ENCODE peak calls at places on chromosome 1, in five cellular contexts. O, V, B, H and F are unnamed samples.

GRCh38 chr1:12556368-12556930 is 61.6 kb downstream of the DHRS3 start:
- DNase-seq in O (no peak), H (no peak), V (peak), B (peak), F (no peak)

GRCh38 chr1:187079330-187079729 is 250.6 kb downstream of the PLA2G4A start:
- DNase-seq in B (no peak), V (no peak), H (no peak), O (no peak), F (no peak)

GRCh38 chr1:181013144-181013543 is 9.5 kb downstream of the STX6 start:
- DNase-seq in H (no peak), V (no peak), O (no peak), B (no peak), F (no peak)

GRCh38 chr1:54750596-54750995 is 13.7 kb downstream of the PARS2 start:
- DNase-seq in H (no peak), V (no peak), B (no peak), O (no peak), F (no peak)

GRCh38 chr1:41424581-41425118 is 59.8 kb downstream of the EDN2 start:
- DNase-seq in H (no peak), O (no peak), B (no peak), V (no peak), F (no peak)

GRCh38 chr1:26409191-26409751 is 1.3 kb upstream of the LIN28A start:
- DNase-seq in V (no peak), H (no peak), B (peak), O (no peak), F (no peak)

GRCh38 chr1:202204065-202204464 is 10.5 kb downstream of the LGR6 start:
- DNase-seq in B (no peak), O (no peak), H (no peak), V (no peak), F (no peak)

GRCh38 chr1:192697771-192698170 is 61.8 kb downstream of the RGS13 start:
- DNase-seq in B (no peak), O (no peak), V (no peak), H (no peak), F (no peak)

GRCh38 chr1:171654705-171655214 is 2.3 kb upstream of the MYOC start:
- DNase-seq in O (no peak), H (no peak), B (no peak), V (no peak), F (no peak)

GRCh38 chr1:61930246-61930645 is 188.0 kb downstream of the PATJ start:
- DNase-seq in H (no peak), B (no peak), O (no peak), V (no peak), F (no peak)

GRCh38 chr1:24894002-24894401 is 36.1 kb downstream of the RUNX3 start:
- DNase-seq in B (no peak), O (no peak), H (no peak), V (no peak), F (no peak)

GRCh38 chr1:96072021-96072420 is 649.6 kb upstream of the PTBP2 start:
- DNase-seq in V (no peak), H (no peak), B (no peak), O (no peak), F (no peak)

GRCh38 chr1:65309317-65310077 is at the start of gene DNAJC6:
- DNase-seq in B (peak), H (peak), O (no peak), V (peak), F (no peak)

GRCh38 chr1:159921251-159921650 is 4.1 kb downstream of the TAGLN2 start:
- DNase-seq in B (no peak), O (no peak), V (no peak), H (no peak), F (no peak)

GRCh38 chr1:66244429-66244828 is 289.5 kb upstream of the SGIP1 start:
- DNase-seq in O (no peak), H (no peak), B (no peak), V (no peak), F (no peak)

GRCh38 chr1:59903136-59903754 is 23.3 kb downstream of the CYP2J2 start:
- DNase-seq in B (peak), O (no peak), H (no peak), V (peak), F (no peak)

GRCh38 chr1:17080881-17081280 is 27.0 kb upstream of the SDHB start:
- DNase-seq in O (no peak), B (no peak), H (no peak), V (no peak), F (peak)

GRCh38 chr1:203322480-203323179 is 17.3 kb downstream of the BTG2 start:
- DNase-seq in V (no peak), H (no peak), O (no peak), B (no peak), F (no peak)

GRCh38 chr1:228544021-228544850 is 57.1 kb downstream of the RNF187 start:
- DNase-seq in B (no peak), H (no peak), O (no peak), V (no peak), F (no peak)

GRCh38 chr1:157274698-157275534 is 136.7 kb upstream of the ETV3 start:
- DNase-seq in B (no peak), V (no peak), H (no peak), O (no peak), F (no peak)

GRCh38 chr1:109140384-109140783 is 26.5 kb downstream of the ELAPOR1 start:
- DNase-seq in B (no peak), O (no peak), V (no peak), H (no peak), F (no peak)

GRCh38 chr1:223364685-223365382 is 858 bp upstream of the SUSD4 start:
- DNase-seq in V (peak), O (no peak), H (peak), B (peak), F (no peak)

GRCh38 chr1:11980676-11980972 is 380 bp downstream of the MFN2 start:
- DNase-seq in O (no peak), B (no peak), V (no peak), H (no peak), F (no peak)